ENCODE peak calls at places on chromosomes 2 and 18, in eight cellular contexts. O is tibial nerve, A is nephron progenitor cell, J is upper lobe of right lung, Q is BJ, B is psoas muscle, N is GM12865, S is chondrocyte. W is an unnamed sample.

GRCh38 chr2:215171151-215171550 is 32.7 kb upstream of the ABCA12 start:
- DNase-seq in B (no peak), A (no peak), S (no peak), O (no peak), N (peak; percentile 22), Q (peak; percentile 6), J (no peak), W (no peak)

GRCh38 chr2:231167745-231168459 is 30.5 kb upstream of the ARMC9 start:
- DNase-seq in Q (no peak), A (no peak), S (no peak), N (no peak), B (no peak), J (no peak), O (no peak), W (no peak)

GRCh38 chr2:229071292-229071976 is 199.7 kb downstream of the PID1 start:
- DNase-seq in S (no peak), N (no peak), O (no peak), Q (no peak), A (no peak), J (no peak), B (no peak), W (no peak)

GRCh38 chr2:233464531-233465240 is 101.9 kb downstream of the USP40 start:
- DNase-seq in B (peak; percentile 9), Q (no peak), S (peak; percentile 74), A (no peak), O (peak; percentile 4), N (no peak), J (peak; percentile 87), W (no peak)

GRCh38 chr18:26057208-26057821 is 33.1 kb downstream of the SS18 start:
- DNase-seq in O (no peak), S (no peak), A (peak; percentile 7), N (no peak), Q (no peak), J (no peak), B (no peak), W (no peak)

GRCh38 chr18:26227051-26227672 is 917 bp downstream of the TAF4B start:
- DNase-seq in J (no peak), N (no peak), A (no peak), B (no peak), O (no peak), S (no peak), Q (no peak), W (no peak)

GRCh38 chr18:34709631-34710429 is at the start of gene DTNA:
- DNase-seq in O (no peak), S (no peak), Q (peak; percentile 90), A (no peak), N (peak; percentile 13), J (no peak), B (no peak), W (no peak)

GRCh38 chr2:2877427-2877826 is 500.2 kb downstream of the EIPR1 start:
- DNase-seq in N (no peak), J (no peak), O (no peak), S (no peak), B (no peak), A (no peak), Q (no peak), W (no peak)

GRCh38 chr2:26352892-26353291 is 6.3 kb upstream of the ADGRF3 start:
- DNase-seq in A (no peak), N (no peak), J (no peak), Q (no peak), S (no peak), O (no peak), B (no peak), W (no peak)

GRCh38 chr2:214839464-214839863 is 30.0 kb upstream of the BARD1 start:
- DNase-seq in J (no peak), S (no peak), Q (no peak), O (no peak), A (no peak), B (no peak), N (peak; percentile 35), W (no peak)

GRCh38 chr2:146874260-146874658 is 970.6 kb upstream of the ACVR2A start:
- DNase-seq in S (no peak), Q (no peak), O (no peak), B (no peak), A (no peak), J (no peak), N (no peak), W (no peak)

GRCh38 chr2:28449489-28450395 is 46.1 kb upstream of the PLB1 start:
- DNase-seq in J (no peak), B (no peak), Q (no peak), A (no peak), O (no peak), N (peak; percentile 61), S (no peak), W (no peak)

GRCh38 chr2:169734172-169734847 is 678 bp downstream of the KLHL23 start:
- DNase-seq in N (peak; percentile 25), S (no peak), O (no peak), J (peak; percentile 70), Q (no peak), A (peak; percentile 67), B (peak; percentile 27), W (no peak)

GRCh38 chr2:170155723-170156253 is 22.2 kb upstream of the MYO3B start:
- DNase-seq in B (no peak), S (no peak), O (no peak), J (no peak), N (no peak), Q (no peak), A (no peak), W (no peak)

GRCh38 chr2:98404556-98405250 is 40.0 kb upstream of the INPP4A start:
- DNase-seq in A (no peak), B (no peak), Q (no peak), N (no peak), J (no peak), S (no peak), O (no peak), W (no peak)

GRCh38 chr2:128807317-128807716 is 488.6 kb upstream of the HS6ST1 start:
- DNase-seq in B (no peak), S (no peak), N (no peak), Q (no peak), A (no peak), O (no peak), J (no peak), W (no peak)

GRCh38 chr2:17416891-17417391 is 101.3 kb downstream of the RAD51AP2 start:
- DNase-seq in S (no peak), Q (no peak), B (no peak), N (no peak), J (no peak), O (no peak), A (no peak), W (no peak)

GRCh38 chr2:241933175-241933911 is 63.8 kb downstream of the RTP5 start:
- DNase-seq in B (no peak), O (no peak), A (no peak), J (peak; percentile 51), Q (peak; percentile 10), S (no peak), N (no peak), W (no peak)

GRCh38 chr18:73118121-73118816 is 250.5 kb upstream of the NETO1 start:
- DNase-seq in Q (no peak), J (no peak), O (no peak), B (no peak), A (no peak), S (no peak), N (no peak), W (no peak)

GRCh38 chr18:28045176-28045810 is 131.6 kb downstream of the CDH2 start:
- DNase-seq in B (no peak), N (no peak), A (no peak), O (no peak), Q (no peak), J (no peak), S (no peak), W (no peak)

GRCh38 chr18:58781627-58782194 is 83.0 kb upstream of the ZNF532 start:
- DNase-seq in N (peak; percentile 82), S (no peak), Q (no peak), J (peak; percentile 72), O (peak; percentile 71), A (peak; percentile 74), B (peak; percentile 75), W (peak; percentile 98)

GRCh38 chr18:57959278-57959677 is 84.7 kb upstream of the NEDD4L start:
- DNase-seq in J (peak; percentile 74), B (no peak), Q (no peak), S (no peak), N (peak; percentile 59), O (no peak), A (peak; percentile 8), W (no peak)

GRCh38 chr2:123993728-123994323 is 31.3 kb upstream of the CNTNAP5 start:
- DNase-seq in O (no peak), B (peak; percentile 12), J (no peak), Q (no peak), N (peak; percentile 26), A (peak; percentile 45), S (no peak), W (no peak)

GRCh38 chr2:206986943-206987342 is 47.6 kb downstream of the CPO start:
- DNase-seq in A (no peak), N (no peak), B (no peak), Q (no peak), J (no peak), S (no peak), O (no peak), W (no peak)

GRCh38 chr2:5695641-5696350 is 3.6 kb downstream of the SOX11 start:
- DNase-seq in J (no peak), S (no peak), Q (no peak), B (no peak), A (peak; percentile 64), N (no peak), O (no peak), W (no peak)
- TF ChIP-seq CTCF in J (no peak), S (peak; percentile 46), Q (no peak), B (no peak), A (no peak), N (no peak), O (no peak), W (no peak)

GRCh38 chr2:41496908-41497307 is 550.9 kb upstream of the PKDCC start:
- DNase-seq in B (no peak), A (no peak), O (no peak), S (no peak), J (no peak), N (peak; percentile 11), Q (no peak), W (no peak)
- TF ChIP-seq CTCF in B (no peak), A (no peak), O (no peak), S (peak; percentile 48), J (peak; percentile 10), N (peak; percentile 24), Q (no peak), W (no peak)

DNA sequence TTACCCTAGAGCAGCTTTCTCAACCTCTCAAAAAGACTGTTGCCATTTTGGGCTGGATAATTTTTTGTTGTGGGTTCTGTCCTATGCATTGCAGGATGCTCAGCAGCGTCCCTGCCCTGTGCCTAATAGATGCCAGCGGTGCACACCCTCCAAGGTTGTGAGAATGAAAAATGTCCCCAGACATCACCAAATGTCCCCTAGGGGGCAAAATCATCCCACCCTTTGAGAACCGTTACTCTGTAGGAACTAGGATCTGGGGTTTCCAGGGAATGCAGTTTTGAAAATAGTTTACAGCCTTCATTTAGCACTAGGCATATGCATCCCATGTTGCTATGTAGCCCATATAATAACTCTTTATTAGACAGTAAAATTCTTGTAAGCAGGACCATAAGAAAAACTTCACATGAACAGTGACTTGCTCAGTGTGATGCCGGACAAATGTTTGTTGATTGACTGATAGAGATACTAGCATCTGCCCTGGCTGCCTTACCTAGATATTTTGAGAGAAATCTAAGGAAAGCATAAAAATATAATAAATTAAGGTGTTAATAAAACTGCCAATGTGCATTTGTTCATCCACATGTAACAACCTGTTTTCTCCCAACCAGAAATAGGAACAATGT is 79.2 kb upstream of the EPC2 start:
- DNase-seq in B (no peak), Q (no peak), J (no peak), A (no peak), N (no peak), O (no peak), S (no peak), W (no peak)
- TF ChIP-seq CTCF in B (peak; percentile 30), Q (peak; percentile 18), J (peak; percentile 36), A (peak; percentile 10), N (no peak), O (no peak), S (peak; percentile 63), W (peak; percentile 33)

GRCh38 chr2:111100765-111101162 is 19.9 kb upstream of the BCL2L11 start:
- DNase-seq in B (no peak), N (peak; percentile 83), Q (no peak), S (no peak), A (no peak), J (no peak), O (no peak), W (no peak)
- TF ChIP-seq CTCF in B (no peak), N (peak; percentile 26), Q (no peak), S (peak; percentile 38), A (no peak), J (no peak), O (no peak), W (no peak)